ENCODE peak calls at places on chromosomes 11 and 22, in eight cellular contexts. C is AG09319, R is endothelial cell, B is cardiac muscle cell, K is endodermal cell, J is AG04449, H is right atrium auricular region, O is A673. Y is an unnamed sample.

GRCh38 chr22:42299586-42300285 is 29.3 kb upstream of the TCF20 start:
- DNase-seq in R (no peak), O (peak), J (no peak), C (no peak), H (no peak), B (peak), K (peak), Y (no peak)

GRCh38 chr11:17498475-17498874 is 21.8 kb upstream of the ABCC8 start:
- DNase-seq in R (no peak), O (no peak), B (no peak), K (peak), H (no peak), J (no peak), C (no peak), Y (peak)

GRCh38 chr11:95503047-95503446 is 272.0 kb upstream of the SESN3 start:
- DNase-seq in C (no peak), B (peak), J (peak), K (no peak), H (no peak), O (no peak), R (no peak), Y (no peak)

GRCh38 chr22:48449466-48450187 is 1378.0 kb downstream of the BRD1 start:
- DNase-seq in O (no peak), H (no peak), R (no peak), J (no peak), K (no peak), C (no peak), B (no peak), Y (no peak)

GRCh38 chr22:17921871-17922821 is 102.2 kb downstream of the MICAL3 start:
- DNase-seq in B (no peak), R (no peak), O (no peak), H (no peak), J (no peak), K (peak), C (no peak), Y (no peak)

GRCh38 chr11:17734986-17735822 is 623 bp downstream of the KCNC1 start:
- DNase-seq in B (peak), O (peak), H (no peak), R (peak), J (no peak), C (peak), K (peak), Y (peak)

GRCh38 chr22:49322861-49323622 is 504.6 kb downstream of the BRD1 start:
- DNase-seq in C (no peak), B (no peak), R (no peak), J (no peak), K (peak), H (no peak), O (no peak), Y (no peak)

GRCh38 chr11:46141597-46141996 is 20.3 kb upstream of the PHF21A start:
- DNase-seq in J (no peak), H (no peak), B (no peak), R (no peak), O (no peak), K (no peak), C (no peak), Y (no peak)

GRCh38 chr11:33490842-33491370 is 209.7 kb downstream of the C11orf91 start:
- DNase-seq in O (peak), K (no peak), H (no peak), B (no peak), R (no peak), J (no peak), C (no peak), Y (no peak)

DNA sequence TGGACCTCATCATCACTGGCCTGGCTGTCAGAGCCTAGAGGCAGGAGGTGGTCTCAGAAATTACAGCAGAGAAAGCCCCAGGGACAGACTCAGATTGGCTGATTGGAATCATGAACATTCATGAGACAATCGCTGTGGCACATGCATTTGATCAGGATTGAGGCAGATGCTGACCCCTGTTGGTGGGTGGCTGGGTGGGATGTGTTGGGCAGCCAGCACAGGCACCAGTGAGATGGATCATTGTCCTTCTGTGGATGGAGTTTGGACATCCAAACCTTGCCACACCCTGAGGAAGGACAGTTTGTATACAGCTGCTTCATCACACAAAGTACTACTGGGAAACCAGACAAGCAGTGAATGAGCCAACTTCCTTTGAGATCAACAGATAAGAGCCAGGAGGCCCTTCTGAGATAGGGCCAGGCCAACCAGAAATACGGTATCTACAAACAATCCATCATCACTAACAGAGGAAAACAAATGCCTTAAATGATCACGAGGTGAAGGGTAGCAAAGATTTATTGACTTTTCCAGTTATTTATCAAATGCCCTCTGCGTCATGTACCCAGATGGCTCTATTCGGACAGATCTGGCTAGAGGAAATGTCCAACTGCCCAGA is 17.3 kb downstream of the COMMD9 start:
- DNase-seq in R (no peak), J (no peak), C (no peak), O (no peak), K (peak), H (no peak), B (no peak), Y (no peak)
- TF ChIP-seq CTCF in R (no peak), J (no peak), C (no peak), O (peak), K (peak), H (no peak), B (peak), Y (no peak)

GRCh38 chr11:118522571-118523072 is 4.7 kb upstream of the TTC36 start:
- DNase-seq in H (no peak), B (peak), R (peak), O (peak), K (peak), J (no peak), C (no peak), Y (no peak)
- TF ChIP-seq CTCF in H (peak), B (peak), R (no peak), O (peak), K (peak), J (peak), C (peak), Y (no peak)

GRCh38 chr11:70471254-70471653 is 72.9 kb downstream of the CTTN start:
- DNase-seq in B (peak), O (peak), K (peak), C (no peak), H (no peak), J (no peak), R (peak), Y (peak)
- TF ChIP-seq CTCF in B (peak), O (peak), K (peak), C (peak), H (no peak), J (no peak), R (no peak), Y (peak)

DNA sequence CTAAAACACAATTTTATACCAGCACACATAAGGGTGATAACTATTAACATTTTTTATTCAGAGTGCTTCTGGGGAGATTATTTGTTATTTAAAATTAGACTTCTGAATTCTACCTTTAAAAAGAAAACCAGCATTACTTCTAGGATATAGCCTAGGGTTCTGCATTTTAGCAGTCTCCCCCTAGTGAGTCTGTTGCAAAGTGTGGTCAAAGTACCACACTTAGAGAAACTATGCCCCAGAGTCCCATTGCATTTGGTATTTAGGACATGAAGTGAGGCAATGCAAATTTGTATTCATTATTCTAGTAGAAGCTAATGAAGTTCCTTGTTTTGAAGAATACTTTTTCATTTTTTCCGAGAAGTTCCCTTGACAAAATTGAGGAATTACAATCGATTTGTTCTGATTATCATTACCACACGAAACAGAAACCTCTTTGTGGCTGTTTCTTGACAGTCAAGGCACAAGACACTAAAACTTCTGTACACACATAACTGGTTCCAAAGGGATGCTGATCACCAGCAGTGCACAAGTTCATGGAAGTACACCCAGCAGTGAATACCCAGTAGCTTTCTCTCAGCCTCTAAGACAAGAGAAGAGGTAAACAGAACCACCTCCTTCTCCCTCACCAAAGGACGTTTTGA is 27.4 kb upstream of the CCDC34 start:
- DNase-seq in O (no peak), C (no peak), H (no peak), J (no peak), R (no peak), B (no peak), K (no peak), Y (no peak)
- TF ChIP-seq CTCF in O (peak), C (no peak), H (no peak), J (no peak), R (no peak), B (no peak), K (peak), Y (no peak)

GRCh38 chr11:69912911-69913451 is 93.8 kb upstream of the FGF3 start:
- DNase-seq in C (no peak), H (no peak), K (peak), R (no peak), O (peak), J (no peak), B (no peak), Y (peak)
- TF ChIP-seq CTCF in C (peak), H (no peak), K (peak), R (no peak), O (peak), J (peak), B (peak), Y (no peak)

GRCh38 chr11:85835263-85835662 is 19.9 kb upstream of the CCDC83 start:
- DNase-seq in H (no peak), J (no peak), C (no peak), O (no peak), R (no peak), K (no peak), B (no peak), Y (no peak)

GRCh38 chr11:85829172-85829571 is 18.2 kb upstream of the SYTL2 start:
- DNase-seq in B (no peak), K (no peak), J (no peak), O (no peak), R (no peak), H (no peak), C (no peak), Y (no peak)

GRCh38 chr11:85828640-85828978 is 17.7 kb upstream of the SYTL2 start:
- DNase-seq in O (no peak), J (no peak), B (no peak), H (no peak), C (no peak), R (no peak), K (no peak), Y (no peak)

GRCh38 chr11:85827768-85828639 is 17.1 kb upstream of the SYTL2 start:
- DNase-seq in H (no peak), J (peak), O (peak), C (peak), R (no peak), B (peak), K (no peak), Y (no peak)

GRCh38 chr11:85831050-85831449 is 20.1 kb upstream of the SYTL2 start:
- DNase-seq in R (no peak), C (no peak), B (no peak), J (no peak), K (no peak), O (no peak), H (no peak), Y (no peak)
- TF ChIP-seq CTCF in R (no peak), C (no peak), B (no peak), J (no peak), K (no peak), O (no peak), H (no peak), Y (no peak)

Y was measured in glutamatergic neuron.